ENCODE peak calls at places on chromosomes 16 and 17, in seven cellular contexts. One of them, this sample, is unnamed.

GRCh38 chr16:88895335-88895734 is 28.9 kb upstream of the PABPN1L start:
- DNase-seq in testis: no peak
- DNase-seq in foreskin fibroblast: no peak
- DNase-seq in left ventricle myocardium inferior: no peak
- DNase-seq in HL-60: no peak
- DNase-seq in tibial artery: no peak
- DNase-seq in BJ: no peak
- DNase-seq in this sample: no peak

GRCh38 chr16:69598045-69598444 is 32.3 kb downstream of the NFAT5 start:
- DNase-seq in testis: no peak
- DNase-seq in foreskin fibroblast: no peak
- DNase-seq in left ventricle myocardium inferior: no peak
- DNase-seq in HL-60: no peak
- DNase-seq in tibial artery: no peak
- DNase-seq in BJ: no peak
- DNase-seq in this sample: no peak

GRCh38 chr17:82781894-82782274 is 30.0 kb downstream of the TBCD start:
- DNase-seq in testis: peak; percentile 82
- DNase-seq in foreskin fibroblast: peak; percentile 67
- DNase-seq in left ventricle myocardium inferior: peak; percentile 82
- DNase-seq in HL-60: peak; percentile 85
- DNase-seq in tibial artery: peak; percentile 79
- DNase-seq in BJ: no peak
- DNase-seq in this sample: peak; percentile 44

GRCh38 chr17:57868007-57868774 is 18.3 kb upstream of the MRPS23 start:
- DNase-seq in testis: peak; percentile 50
- DNase-seq in foreskin fibroblast: peak; percentile 90
- DNase-seq in left ventricle myocardium inferior: peak; percentile 80
- DNase-seq in HL-60: peak; percentile 98
- DNase-seq in tibial artery: peak; percentile 86
- DNase-seq in BJ: peak; percentile 73
- DNase-seq in this sample: peak; percentile 91

GRCh38 chr16:62639890-62640289 is 603.7 kb upstream of the CDH8 start:
- DNase-seq in testis: no peak
- DNase-seq in foreskin fibroblast: no peak
- DNase-seq in left ventricle myocardium inferior: no peak
- DNase-seq in HL-60: no peak
- DNase-seq in tibial artery: no peak
- DNase-seq in BJ: no peak
- DNase-seq in this sample: no peak

GRCh38 chr17:16282522-16282921 is 65.5 kb downstream of the PIGL start:
- DNase-seq in testis: no peak
- DNase-seq in foreskin fibroblast: peak; percentile 80
- DNase-seq in left ventricle myocardium inferior: no peak
- DNase-seq in HL-60: no peak
- DNase-seq in tibial artery: no peak
- DNase-seq in BJ: peak; percentile 73
- DNase-seq in this sample: no peak

GRCh38 chr16:50657251-50657650 is 23.9 kb downstream of the SNX20 start:
- DNase-seq in testis: no peak
- DNase-seq in foreskin fibroblast: no peak
- DNase-seq in left ventricle myocardium inferior: no peak
- DNase-seq in HL-60: no peak
- DNase-seq in tibial artery: no peak
- DNase-seq in BJ: no peak
- DNase-seq in this sample: no peak

GRCh38 chr17:65455972-65456343 is 105.5 kb downstream of the AXIN2 start:
- DNase-seq in testis: no peak
- DNase-seq in foreskin fibroblast: peak; percentile 8
- DNase-seq in left ventricle myocardium inferior: no peak
- DNase-seq in HL-60: no peak
- DNase-seq in tibial artery: no peak
- DNase-seq in BJ: no peak
- DNase-seq in this sample: no peak

GRCh38 chr17:18076941-18077340 is 10.8 kb upstream of the DRG2 start:
- DNase-seq in testis: no peak
- DNase-seq in foreskin fibroblast: no peak
- DNase-seq in left ventricle myocardium inferior: no peak
- DNase-seq in HL-60: no peak
- DNase-seq in tibial artery: no peak
- DNase-seq in BJ: no peak
- DNase-seq in this sample: no peak

GRCh38 chr17:61175298-61176142 is 224.1 kb upstream of the TBX2 start:
- DNase-seq in testis: no peak
- DNase-seq in foreskin fibroblast: no peak
- DNase-seq in left ventricle myocardium inferior: no peak
- DNase-seq in HL-60: no peak
- DNase-seq in tibial artery: no peak
- DNase-seq in BJ: no peak
- DNase-seq in this sample: no peak

GRCh38 chr17:2475056-2475455 is 36.6 kb downstream of the METTL16 start:
- DNase-seq in testis: no peak
- DNase-seq in foreskin fibroblast: no peak
- DNase-seq in left ventricle myocardium inferior: no peak
- DNase-seq in HL-60: no peak
- DNase-seq in tibial artery: no peak
- DNase-seq in BJ: no peak
- DNase-seq in this sample: no peak

GRCh38 chr17:82674656-82675475 is 23.6 kb downstream of the RAB40B start:
- DNase-seq in testis: no peak
- DNase-seq in foreskin fibroblast: no peak
- DNase-seq in left ventricle myocardium inferior: no peak
- DNase-seq in HL-60: no peak
- DNase-seq in tibial artery: no peak
- DNase-seq in BJ: no peak
- DNase-seq in this sample: no peak

GRCh38 chr17:13544292-13544691 is 57.4 kb downstream of the HS3ST3A1 start:
- DNase-seq in testis: peak; percentile 63
- DNase-seq in foreskin fibroblast: peak; percentile 95
- DNase-seq in left ventricle myocardium inferior: no peak
- DNase-seq in HL-60: no peak
- DNase-seq in tibial artery: no peak
- DNase-seq in BJ: peak; percentile 81
- DNase-seq in this sample: peak; percentile 85

GRCh38 chr17:16287563-16288027 is 65.7 kb downstream of the CENPV start:
- DNase-seq in testis: no peak
- DNase-seq in foreskin fibroblast: peak; percentile 74
- DNase-seq in left ventricle myocardium inferior: no peak
- DNase-seq in HL-60: peak; percentile 72
- DNase-seq in tibial artery: no peak
- DNase-seq in BJ: peak; percentile 35
- DNase-seq in this sample: no peak

GRCh38 chr17:35243459-35244204 is 760 bp downstream of the SLFN5 start:
- DNase-seq in testis: peak; percentile 35
- DNase-seq in foreskin fibroblast: peak; percentile 65
- DNase-seq in left ventricle myocardium inferior: peak; percentile 33
- DNase-seq in HL-60: no peak
- DNase-seq in tibial artery: peak; percentile 69
- DNase-seq in BJ: peak; percentile 46
- DNase-seq in this sample: peak; percentile 72

GRCh38 chr17:49898547-49899490 is 51.0 kb upstream of the TAC4 start:
- DNase-seq in testis: no peak
- DNase-seq in foreskin fibroblast: no peak
- DNase-seq in left ventricle myocardium inferior: no peak
- DNase-seq in HL-60: no peak
- DNase-seq in tibial artery: no peak
- DNase-seq in BJ: no peak
- DNase-seq in this sample: no peak
- TF ChIP-seq CTCF in testis: no peak
- TF ChIP-seq CTCF in foreskin fibroblast: peak; percentile 8
- TF ChIP-seq CTCF in left ventricle myocardium inferior: no peak
- TF ChIP-seq CTCF in HL-60: no peak
- TF ChIP-seq CTCF in tibial artery: no peak
- TF ChIP-seq CTCF in BJ: peak; percentile 20
- TF ChIP-seq CTCF in this sample: no peak

GRCh38 chr16:84821179-84821578 is 1.4 kb downstream of the CRISPLD2 start:
- DNase-seq in testis: no peak
- DNase-seq in foreskin fibroblast: no peak
- DNase-seq in left ventricle myocardium inferior: no peak
- DNase-seq in HL-60: no peak
- DNase-seq in tibial artery: no peak
- DNase-seq in BJ: no peak
- DNase-seq in this sample: no peak
- H3K4me3 ChIP-seq in testis: peak overlapping the region; percentile 71
- H3K4me3 ChIP-seq in foreskin fibroblast: peak overlapping the region; percentile 57
- H3K4me3 ChIP-seq in left ventricle myocardium inferior: peak overlapping the region; percentile 76
- H3K4me3 ChIP-seq in HL-60: no peak overlapping the region
- H3K4me3 ChIP-seq in tibial artery: peak overlapping the region; percentile 56
- H3K4me3 ChIP-seq in BJ: peak overlapping the region; percentile 79
- H3K4me3 ChIP-seq in this sample: peak overlapping the region; percentile 46

GRCh38 chr17:19672009-19672837 is 23.7 kb downstream of the ALDH3A2 start:
- DNase-seq in testis: no peak
- DNase-seq in foreskin fibroblast: peak; percentile 39
- DNase-seq in left ventricle myocardium inferior: peak; percentile 48
- DNase-seq in HL-60: no peak
- DNase-seq in tibial artery: peak; percentile 43
- DNase-seq in BJ: no peak
- DNase-seq in this sample: no peak
- TF ChIP-seq CTCF in testis: no peak
- TF ChIP-seq CTCF in foreskin fibroblast: peak; percentile 17
- TF ChIP-seq CTCF in left ventricle myocardium inferior: no peak
- TF ChIP-seq CTCF in HL-60: no peak
- TF ChIP-seq CTCF in tibial artery: no peak
- TF ChIP-seq CTCF in BJ: peak; percentile 34
- TF ChIP-seq CTCF in this sample: no peak

GRCh38 chr16:29875206-29875605 is 12.2 kb upstream of the CDIPT start:
- DNase-seq in testis: no peak
- DNase-seq in foreskin fibroblast: no peak
- DNase-seq in left ventricle myocardium inferior: no peak
- DNase-seq in HL-60: no peak
- DNase-seq in tibial artery: no peak
- DNase-seq in BJ: no peak
- DNase-seq in this sample: no peak

GRCh38 chr16:29873319-29873718 is 10.3 kb upstream of the CDIPT start:
- DNase-seq in testis: no peak
- DNase-seq in foreskin fibroblast: no peak
- DNase-seq in left ventricle myocardium inferior: no peak
- DNase-seq in HL-60: no peak
- DNase-seq in tibial artery: no peak
- DNase-seq in BJ: no peak
- DNase-seq in this sample: no peak

GRCh38 chr16:29876578-29877249 is 13.7 kb upstream of the CDIPT start:
- DNase-seq in testis: no peak
- DNase-seq in foreskin fibroblast: no peak
- DNase-seq in left ventricle myocardium inferior: no peak
- DNase-seq in HL-60: no peak
- DNase-seq in tibial artery: no peak
- DNase-seq in BJ: no peak
- DNase-seq in this sample: no peak

GRCh38 chr16:29877266-29877961 is 14.4 kb upstream of the CDIPT start:
- DNase-seq in testis: peak; percentile 66
- DNase-seq in foreskin fibroblast: peak; percentile 16
- DNase-seq in left ventricle myocardium inferior: no peak
- DNase-seq in HL-60: peak; percentile 19
- DNase-seq in tibial artery: no peak
- DNase-seq in BJ: no peak
- DNase-seq in this sample: no peak

GRCh38 chr16:29876186-29876577 is 13.2 kb upstream of the CDIPT start:
- DNase-seq in testis: no peak
- DNase-seq in foreskin fibroblast: no peak
- DNase-seq in left ventricle myocardium inferior: no peak
- DNase-seq in HL-60: no peak
- DNase-seq in tibial artery: no peak
- DNase-seq in BJ: no peak
- DNase-seq in this sample: no peak
- H3K4me3 ChIP-seq in testis: peak overlapping the region; percentile 44
- H3K4me3 ChIP-seq in foreskin fibroblast: peak overlapping the region; percentile 26
- H3K4me3 ChIP-seq in left ventricle myocardium inferior: peak overlapping the region; percentile 49
- H3K4me3 ChIP-seq in HL-60: peak overlapping the region; percentile 10
- H3K4me3 ChIP-seq in tibial artery: no peak overlapping the region
- H3K4me3 ChIP-seq in BJ: peak overlapping the region; percentile 32
- H3K4me3 ChIP-seq in this sample: peak overlapping the region; percentile 7

This sample was measured in HFF-Myc.